ENCODE peak calls at places on chromosomes 2 and 18, in ten cellular contexts. J is activated CD8-positive, alpha-beta memory T cell treated with anti-CD3 and anti-CD28 coated beads for 4 hours; Y is T-helper 1 cell; W is stimulated activated CD4-positive, alpha-beta T cell treated with anti-CD3 and anti-CD28 coated beads, Interleukin-15, amount 100 ng/mL, for 24 hours; V is MCF 10A; B is SW480; T is RCC 7860; C is Daoy; O is foreskin fibroblast; A is cardiac fibroblast. P is an unnamed sample.

GRCh38 chr2:26585966-26586365 is 55.2 kb downstream of the CIB4 start:
- DNase-seq in J (no peak), Y (no peak), W (no peak), V (no peak), B (no peak), T (no peak), C (no peak), O (no peak), A (no peak), P (no peak)

GRCh38 chr18:8484951-8485350 is 124.3 kb upstream of the RAB12 start:
- DNase-seq in J (no peak), Y (no peak), W (no peak), V (no peak), B (no peak), T (no peak), C (no peak), O (no peak), A (no peak), P (no peak)

GRCh38 chr2:231685349-231686191 is 22.8 kb upstream of the PTMA start:
- DNase-seq in J (no peak), Y (no peak), W (no peak), V (no peak), B (peak), T (no peak), C (no peak), O (no peak), A (no peak), P (no peak)

GRCh38 chr2:26757873-26758789 is 6.0 kb upstream of the SLC35F6 start:
- DNase-seq in J (no peak), Y (no peak), W (peak), V (peak), B (peak), T (peak), C (peak), O (peak), A (peak), P (peak)

GRCh38 chr2:62447411-62447810 is 58.6 kb downstream of the TMEM17 start:
- DNase-seq in J (no peak), Y (no peak), W (no peak), V (no peak), B (no peak), T (no peak), C (no peak), O (no peak), A (no peak), P (no peak)

GRCh38 chr2:54226224-54226623 is 29.8 kb downstream of the TSPYL6 start:
- DNase-seq in J (no peak), Y (no peak), W (no peak), V (no peak), B (no peak), T (no peak), C (no peak), O (no peak), A (peak), P (no peak)

GRCh38 chr2:52995439-52995838 is 772.2 kb upstream of the CHAC2 start:
- DNase-seq in J (no peak), Y (no peak), W (no peak), V (no peak), B (no peak), T (no peak), C (no peak), O (no peak), A (peak), P (peak)

GRCh38 chr2:66682476-66682875 is 247.6 kb downstream of the MEIS1 start:
- DNase-seq in J (no peak), Y (no peak), W (no peak), V (no peak), B (no peak), T (no peak), C (no peak), O (no peak), A (no peak), P (no peak)

GRCh38 chr2:64023485-64024258 is 4.4 kb upstream of the VPS54 start:
- DNase-seq in J (no peak), Y (no peak), W (no peak), V (no peak), B (peak), T (no peak), C (no peak), O (no peak), A (no peak), P (no peak)

GRCh38 chr2:207256026-207256425 is 90.3 kb upstream of the KLF7 start:
- DNase-seq in J (no peak), Y (no peak), W (no peak), V (no peak), B (no peak), T (no peak), C (no peak), O (no peak), A (no peak), P (no peak)

GRCh38 chr2:1910562-1911256 is 166.4 kb upstream of the PXDN start:
- DNase-seq in J (no peak), Y (no peak), W (no peak), V (peak), B (peak), T (no peak), C (peak), O (no peak), A (peak), P (peak)

GRCh38 chr2:18345848-18346247 is 214.6 kb downstream of the RDH14 start:
- DNase-seq in J (no peak), Y (no peak), W (no peak), V (no peak), B (no peak), T (peak), C (peak), O (no peak), A (peak), P (no peak)

GRCh38 chr2:204681412-204681811 is 136.1 kb downstream of the PARD3B start:
- DNase-seq in J (no peak), Y (no peak), W (no peak), V (peak), B (no peak), T (no peak), C (no peak), O (no peak), A (no peak), P (no peak)

GRCh38 chr2:161228511-161229240 is 68.4 kb downstream of the TANK start:
- DNase-seq in J (no peak), Y (no peak), W (no peak), V (peak), B (no peak), T (no peak), C (no peak), O (no peak), A (no peak), P (no peak)

GRCh38 chr2:98796775-98797544 is 66.0 kb upstream of the MGAT4A start:
- DNase-seq in J (no peak), Y (no peak), W (no peak), V (no peak), B (no peak), T (no peak), C (no peak), O (no peak), A (no peak), P (no peak)

GRCh38 chr2:201880620-201881381 is 74.5 kb downstream of the CDK15 start:
- DNase-seq in J (no peak), Y (no peak), W (no peak), V (no peak), B (no peak), T (peak), C (peak), O (peak), A (no peak), P (no peak)

GRCh38 chr2:72220170-72220569 is 72.5 kb upstream of the CYP26B1 start:
- DNase-seq in J (no peak), Y (no peak), W (no peak), V (peak), B (peak), T (peak), C (peak), O (no peak), A (no peak), P (peak)

GRCh38 chr18:13301691-13302469 is 83.3 kb downstream of the LDLRAD4 start:
- DNase-seq in J (no peak), Y (no peak), W (no peak), V (no peak), B (no peak), T (no peak), C (no peak), O (no peak), A (no peak), P (no peak)

GRCh38 chr2:239165206-239165831 is 235.5 kb downstream of the HDAC4 start:
- DNase-seq in J (no peak), Y (no peak), W (no peak), V (no peak), B (no peak), T (no peak), C (no peak), O (no peak), A (no peak), P (no peak)

GRCh38 chr18:36381075-36381474 is 83.6 kb downstream of the FHOD3 start:
- DNase-seq in J (no peak), Y (no peak), W (no peak), V (no peak), B (no peak), T (no peak), C (no peak), O (no peak), A (no peak), P (no peak)

GRCh38 chr2:238139141-238139840 is 823 bp downstream of the KLHL30 start:
- DNase-seq in J (no peak), Y (no peak), W (peak), V (no peak), B (no peak), T (no peak), C (no peak), O (no peak), A (no peak), P (no peak)

GRCh38 chr2:6931753-6932152 is 14.5 kb downstream of the RNF144A start:
- DNase-seq in J (no peak), Y (no peak), W (no peak), V (no peak), B (no peak), T (no peak), C (no peak), O (no peak), A (no peak), P (no peak)

GRCh38 chr2:172516299-172516698 is 39.6 kb upstream of the PDK1 start:
- DNase-seq in J (no peak), Y (no peak), W (no peak), V (peak), B (no peak), T (no peak), C (peak), O (peak), A (peak), P (no peak)

GRCh38 chr2:101827246-101827645 is 129.7 kb downstream of the MAP4K4 start:
- DNase-seq in J (no peak), Y (no peak), W (no peak), V (peak), B (peak), T (peak), C (peak), O (peak), A (peak), P (peak)

GRCh38 chr2:149068996-149069888 is 30.7 kb downstream of the LYPD6B start:
- DNase-seq in J (no peak), Y (no peak), W (peak), V (peak), B (peak), T (no peak), C (peak), O (no peak), A (peak), P (no peak)

GRCh38 chr2:188248513-188248912 is 43.2 kb upstream of the GULP1 start:
- DNase-seq in J (no peak), Y (no peak), W (no peak), V (no peak), B (no peak), T (no peak), C (no peak), O (no peak), A (no peak), P (no peak)

GRCh38 chr2:165698621-165698946 is 95.5 kb downstream of the GALNT3 start:
- DNase-seq in J (no peak), Y (no peak), W (peak), V (peak), B (peak), T (peak), C (peak), O (peak), A (peak), P (peak)

GRCh38 chr2:157067562-157067961 is 189.9 kb upstream of the GALNT5 start:
- DNase-seq in J (no peak), Y (no peak), W (no peak), V (no peak), B (no peak), T (no peak), C (no peak), O (no peak), A (no peak), P (peak)

GRCh38 chr2:231482806-231483391 is 18.6 kb upstream of the NCL start:
- DNase-seq in J (peak), Y (peak), W (peak), V (peak), B (peak), T (peak), C (peak), O (peak), A (peak), P (peak)

GRCh38 chr2:6676776-6677175 is 188.9 kb downstream of the CMPK2 start:
- DNase-seq in J (no peak), Y (no peak), W (no peak), V (no peak), B (no peak), T (no peak), C (no peak), O (no peak), A (no peak), P (no peak)

GRCh38 chr2:168328421-168328820 is 81.0 kb upstream of the STK39 start:
- DNase-seq in J (no peak), Y (no peak), W (no peak), V (no peak), B (no peak), T (no peak), C (no peak), O (no peak), A (no peak), P (no peak)

GRCh38 chr2:120893874-120894584 is 158.4 kb downstream of the GLI2 start:
- DNase-seq in J (no peak), Y (no peak), W (no peak), V (no peak), B (no peak), T (no peak), C (no peak), O (no peak), A (no peak), P (no peak)

GRCh38 chr2:143083636-143084035 is 45.6 kb upstream of the ARHGAP15 start:
- DNase-seq in J (no peak), Y (no peak), W (no peak), V (peak), B (no peak), T (peak), C (peak), O (peak), A (peak), P (peak)